ENCODE peak calls at places on chromosome 3, in five cellular contexts. V, D, L, I and H are unnamed samples.

GRCh38 chr3:190526787-190527767 is 13.2 kb downstream of the IL1RAP start:
- DNase-seq in V (no peak), D (no peak), L (no peak), I (no peak), H (no peak)

GRCh38 chr3:159137966-159138365 is 336.1 kb downstream of the MFSD1 start:
- DNase-seq in V (no peak), D (no peak), L (no peak), I (no peak), H (no peak)

GRCh38 chr3:141505166-141505565 is 18.3 kb downstream of the RASA2 start:
- DNase-seq in V (no peak), D (no peak), L (no peak), I (no peak), H (no peak)

GRCh38 chr3:106811376-106811775 is 565.9 kb upstream of the CCDC54 start:
- DNase-seq in V (no peak), D (no peak), L (no peak), I (no peak), H (no peak)

GRCh38 chr3:188911033-188911850 is 260.5 kb upstream of the TPRG1 start:
- DNase-seq in V (no peak), D (peak), L (no peak), I (peak), H (no peak)

GRCh38 chr3:16547555-16547954 is 34.1 kb upstream of the RFTN1 start:
- DNase-seq in V (no peak), D (no peak), L (no peak), I (no peak), H (no peak)

GRCh38 chr3:43218156-43218555 is 68.2 kb upstream of the SNRK start:
- DNase-seq in V (no peak), D (no peak), L (no peak), I (no peak), H (no peak)

GRCh38 chr3:196097373-196098154 is 15.7 kb upstream of the TFRC start:
- DNase-seq in V (no peak), D (no peak), L (no peak), I (no peak), H (no peak)

GRCh38 chr3:151969026-151969658 is 95.7 kb downstream of the SUCNR1 start:
- DNase-seq in V (no peak), D (no peak), L (no peak), I (no peak), H (no peak)

GRCh38 chr3:88034463-88034862 is 24.3 kb downstream of the CGGBP1 start:
- DNase-seq in V (no peak), D (no peak), L (no peak), I (no peak), H (no peak)

GRCh38 chr3:16301490-16301889 is 36.5 kb downstream of the OXNAD1 start:
- DNase-seq in V (no peak), D (no peak), L (no peak), I (no peak), H (no peak)

GRCh38 chr3:110577856-110578255 is 493.8 kb upstream of the NECTIN3 start:
- DNase-seq in V (no peak), D (no peak), L (no peak), I (no peak), H (no peak)

GRCh38 chr3:77038928-77039605 is 832 bp upstream of the ROBO2 start:
- DNase-seq in V (no peak), D (peak), L (no peak), I (peak), H (no peak)

GRCh38 chr3:54986294-54986693 is 58.4 kb upstream of the LRTM1 start:
- DNase-seq in V (no peak), D (no peak), L (no peak), I (no peak), H (no peak)

GRCh38 chr3:123781571-123782275 is 102.4 kb downstream of the MYLK start:
- DNase-seq in V (no peak), D (no peak), L (no peak), I (no peak), H (no peak)

GRCh38 chr3:61530355-61530754 is 31.0 kb upstream of the PTPRG start:
- DNase-seq in V (no peak), D (no peak), L (no peak), I (no peak), H (no peak)

GRCh38 chr3:75048650-75049049 is 434.2 kb upstream of the CNTN3 start:
- DNase-seq in V (no peak), D (no peak), L (no peak), I (no peak), H (no peak)

GRCh38 chr3:195913382-195913781 is 5.0 kb upstream of the TNK2 start:
- DNase-seq in V (no peak), D (peak), L (no peak), I (no peak), H (no peak)

GRCh38 chr3:196268270-196269163 is 19.0 kb downstream of the PCYT1A start:
- DNase-seq in V (no peak), D (no peak), L (no peak), I (no peak), H (no peak)

GRCh38 chr3:102530443-102531195 is 95.8 kb downstream of the ZPLD1 start:
- DNase-seq in V (no peak), D (no peak), L (no peak), I (no peak), H (no peak)

GRCh38 chr3:36905545-36905944 is 39.3 kb downstream of the TRANK1 start:
- DNase-seq in V (no peak), D (no peak), L (no peak), I (no peak), H (no peak)

GRCh38 chr3:32200490-32200889 is 38.0 kb upstream of the CMTM8 start:
- DNase-seq in V (peak), D (no peak), L (no peak), I (peak), H (no peak)

GRCh38 chr3:194584866-194585265 is 48.4 kb downstream of the TMEM44 start:
- DNase-seq in V (no peak), D (no peak), L (no peak), I (no peak), H (no peak)

GRCh38 chr3:9030034-9030433 is 66.8 kb upstream of the RAD18 start:
- DNase-seq in V (no peak), D (no peak), L (no peak), I (no peak), H (no peak)

GRCh38 chr3:58237238-58237939 is at the start of gene ABHD6:
- DNase-seq in V (peak), D (peak), L (peak), I (peak), H (peak)
- TF ChIP-seq POLR2A in V (peak), D (peak), L (no peak), I (peak), H (peak)

GRCh38 chr3:45599424-45599886 is 4.9 kb downstream of the LIMD1 start:
- DNase-seq in V (peak), D (no peak), L (peak), I (no peak), H (no peak)
- TF ChIP-seq POLR2A in V (no peak), D (no peak), L (no peak), I (no peak), H (no peak)

GRCh38 chr3:122506450-122506849 is 8.3 kb downstream of the KPNA1 start:
- DNase-seq in V (no peak), D (no peak), L (no peak), I (no peak), H (no peak)

GRCh38 chr3:122497425-122497824 is 17.3 kb downstream of the KPNA1 start:
- DNase-seq in V (no peak), D (no peak), L (no peak), I (no peak), H (no peak)

GRCh38 chr3:122505676-122506075 is 9.1 kb downstream of the KPNA1 start:
- DNase-seq in V (no peak), D (no peak), L (no peak), I (no peak), H (no peak)

GRCh38 chr3:122498152-122498551 is 16.6 kb downstream of the KPNA1 start:
- DNase-seq in V (no peak), D (no peak), L (no peak), I (no peak), H (no peak)

DNA sequence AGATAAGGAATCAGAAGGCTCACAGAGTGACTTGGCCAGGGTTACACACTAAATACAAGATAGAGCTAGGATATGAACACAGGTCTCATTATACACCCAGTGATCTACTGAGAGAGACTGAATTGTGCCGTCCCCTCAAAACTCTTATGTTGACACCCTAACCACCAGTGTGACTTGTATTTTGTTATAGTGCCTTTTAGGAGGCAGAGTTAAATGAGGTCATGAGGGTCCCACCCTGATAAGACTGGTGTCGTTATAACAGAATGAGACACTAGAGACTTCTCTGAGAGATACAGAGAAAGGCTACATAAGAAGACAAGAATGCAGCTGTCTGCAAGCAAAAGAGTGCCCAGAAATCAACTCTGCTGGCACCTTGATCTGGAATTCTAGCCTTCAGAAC is 12.6 kb downstream of the KPNA1 start:
- DNase-seq in V (no peak), D (no peak), L (no peak), I (no peak), H (no peak)
- TF ChIP-seq POLR2A in V (no peak), D (no peak), L (no peak), I (no peak), H (no peak)

DNA sequence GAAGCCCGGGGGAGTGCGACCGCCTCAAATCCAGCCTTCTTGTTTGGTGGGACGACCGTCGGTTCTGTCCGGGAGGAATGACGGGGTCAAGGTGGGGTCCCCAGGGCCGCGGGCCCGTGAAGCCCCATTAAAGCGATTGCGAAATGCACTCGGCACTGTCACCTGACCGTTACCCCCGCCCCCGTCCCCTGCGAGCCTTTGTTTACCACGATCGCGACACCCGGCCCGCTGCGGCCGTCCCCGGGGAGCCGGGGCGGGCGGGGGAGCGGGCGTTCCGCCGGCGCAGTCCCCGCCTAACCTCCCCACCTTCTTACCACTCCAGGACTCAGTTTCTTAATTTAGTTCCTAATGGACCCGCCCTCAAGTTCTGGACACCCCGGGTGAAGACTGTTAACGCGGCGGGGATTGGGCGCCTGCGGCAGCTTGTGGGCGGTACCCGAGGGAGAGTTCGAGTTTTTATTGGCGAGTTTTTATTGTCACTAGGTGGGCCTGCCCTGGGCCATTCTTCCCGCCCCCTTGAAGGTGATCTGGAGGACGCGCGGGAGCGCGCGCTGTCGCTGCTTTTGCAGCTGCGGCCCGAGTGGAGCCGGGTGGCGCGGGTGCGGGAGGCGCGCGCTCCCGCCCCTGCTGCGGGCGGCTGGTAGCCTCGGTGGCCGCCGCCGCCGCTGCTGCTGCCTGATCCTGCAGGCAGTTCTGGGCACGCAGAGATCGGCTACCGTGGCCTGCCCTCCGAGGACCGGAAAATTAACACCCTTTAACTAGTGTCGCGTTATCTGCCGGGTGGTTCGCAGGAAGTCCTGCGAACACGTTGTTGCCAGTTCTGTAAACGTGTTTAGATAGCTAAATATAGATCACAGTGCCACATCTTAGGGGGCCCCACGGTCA is 1.0 kb downstream of the KLHL24 start:
- DNase-seq in V (peak), D (peak), L (peak), I (peak), H (peak)
- TF ChIP-seq POLR2A in V (peak), D (peak), L (no peak), I (peak), H (no peak)

DNA sequence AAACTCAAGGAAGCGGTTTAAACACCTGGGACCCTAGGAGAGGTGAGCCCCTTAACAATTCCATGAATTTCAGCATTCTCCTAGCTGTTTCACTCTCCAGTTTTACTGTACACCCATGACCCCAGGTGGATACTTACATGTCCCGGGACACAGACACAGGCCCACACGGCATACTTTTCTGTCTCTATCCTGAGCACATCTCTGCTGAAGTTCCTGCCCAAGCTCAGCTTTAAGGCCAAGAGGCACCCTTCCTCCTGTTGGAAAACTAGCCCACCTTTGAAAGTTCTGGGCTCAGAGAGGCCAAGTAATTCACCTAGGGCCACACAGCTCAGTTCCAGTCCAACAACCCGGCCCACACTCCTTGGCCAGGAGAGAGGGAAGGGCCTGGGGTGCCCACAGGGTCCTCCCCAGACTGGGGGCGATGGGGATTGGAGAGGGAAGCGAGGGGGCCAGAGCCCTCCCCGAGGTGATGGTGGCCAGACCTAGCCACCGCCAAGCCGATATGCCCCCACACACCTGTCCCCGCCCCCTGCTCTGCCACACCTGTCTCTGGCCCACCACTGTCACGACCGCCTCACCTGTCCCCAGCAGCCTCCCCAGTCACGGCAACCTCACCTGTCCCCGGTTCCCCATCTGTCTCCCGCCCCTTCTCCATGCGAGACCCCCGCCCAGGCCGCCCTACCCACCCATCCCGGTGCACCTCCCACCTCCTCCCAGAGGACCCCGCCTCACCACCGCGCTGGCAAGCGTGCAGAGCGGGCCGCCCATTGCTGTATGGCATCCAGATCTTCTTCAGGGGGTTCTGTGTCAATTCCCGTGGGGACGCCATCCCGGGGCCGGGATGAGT is 431 bp downstream of the PFKFB4 start:
- DNase-seq in V (peak), D (no peak), L (no peak), I (no peak), H (no peak)
- TF ChIP-seq POLR2A in V (no peak), D (peak), L (no peak), I (no peak), H (no peak)

GRCh38 chr3:3766140-3766539 is 33.1 kb upstream of the LRRN1 start:
- DNase-seq in V (no peak), D (no peak), L (no peak), I (no peak), H (no peak)

DNA sequence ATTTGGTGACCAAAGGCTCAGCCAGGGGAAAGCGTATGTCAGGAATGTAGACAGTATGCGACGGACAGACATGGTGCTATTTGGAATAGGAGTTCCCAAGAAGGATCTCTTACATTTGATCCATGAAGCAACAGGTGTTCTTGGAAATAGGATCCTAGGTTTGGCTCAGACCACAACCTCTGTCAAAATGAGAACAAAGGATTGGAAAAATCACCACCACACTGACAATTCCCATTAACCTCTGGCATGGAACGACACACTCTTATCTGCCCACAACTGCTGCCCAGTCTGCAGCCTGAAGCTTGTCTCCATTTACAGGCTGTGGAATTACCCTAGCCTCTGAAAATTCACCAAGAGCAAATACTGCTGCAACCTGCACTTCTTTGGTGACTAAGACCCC is 33.6 kb upstream of the LRRN1 start:
- DNase-seq in V (no peak), D (no peak), L (no peak), I (no peak), H (no peak)
- TF ChIP-seq POLR2A in V (no peak), D (no peak), L (no peak), I (no peak), H (no peak)

GRCh38 chr3:17741621-17742091 is 775 bp downstream of the TBC1D5 start:
- DNase-seq in V (no peak), D (peak), L (no peak), I (no peak), H (no peak)

GRCh38 chr3:17742837-17743659 is 617 bp upstream of the TBC1D5 start:
- DNase-seq in V (no peak), D (no peak), L (peak), I (no peak), H (no peak)

GRCh38 chr3:17740703-17741102 is 1.7 kb downstream of the TBC1D5 start:
- DNase-seq in V (no peak), D (no peak), L (no peak), I (no peak), H (no peak)

GRCh38 chr3:17743660-17743995 is 1.2 kb upstream of the TBC1D5 start:
- DNase-seq in V (no peak), D (no peak), L (no peak), I (no peak), H (no peak)

DNA sequence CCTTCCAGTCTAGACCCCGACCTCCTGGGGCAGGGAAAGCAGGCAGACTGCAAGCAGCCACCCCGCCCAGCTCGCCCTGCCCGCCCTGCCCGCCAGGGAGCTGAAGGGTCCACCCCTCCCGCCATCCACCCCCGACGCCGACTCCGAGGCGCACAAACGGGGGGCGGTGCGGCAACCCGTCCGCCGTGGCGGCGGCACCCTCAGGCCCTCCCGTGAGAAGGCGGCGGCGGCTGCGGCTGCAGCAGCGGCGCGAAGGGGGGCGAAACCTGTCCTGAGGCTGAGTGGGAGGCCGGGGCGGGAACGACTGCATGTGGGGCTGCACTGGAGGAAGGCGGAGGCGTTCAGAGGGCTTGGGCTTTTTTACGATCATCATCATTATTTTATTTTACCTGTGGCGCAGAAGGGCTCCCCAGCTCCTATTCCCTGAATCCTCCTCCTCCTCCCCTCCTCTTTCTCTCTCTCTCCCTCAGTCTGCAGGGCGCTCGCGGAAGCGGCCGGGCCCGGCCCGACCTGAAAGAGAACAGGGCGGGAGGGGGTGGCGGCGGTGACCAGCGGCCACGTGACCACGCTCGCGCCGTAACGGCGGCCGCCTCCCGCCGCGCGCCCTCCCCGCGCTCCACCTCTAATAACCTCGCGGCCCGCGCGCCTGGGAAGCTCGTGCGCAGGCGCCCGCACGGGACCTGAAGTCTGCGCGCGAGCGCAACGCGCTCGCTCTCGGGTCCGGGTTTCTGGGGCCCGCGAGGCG is at the start of gene TBC1D5:
- DNase-seq in V (peak), D (peak), L (peak), I (peak), H (peak)
- TF ChIP-seq POLR2A in V (peak), D (peak), L (peak), I (peak), H (no peak)

GRCh38 chr3:48689384-48689783 is 3.7 kb upstream of the NCKIPSD start:
- DNase-seq in V (no peak), D (no peak), L (no peak), I (no peak), H (no peak)
- TF ChIP-seq POLR2A in V (no peak), D (no peak), L (no peak), I (no peak), H (no peak)